ENCODE peak calls at places on chromosomes 7 and 10, in nine cellular contexts. One of them, this sample, is unnamed.

GRCh38 chr10:132258423-132258822 is 49.3 kb downstream of the STK32C start:
- DNase-seq in spleen: no peak
- DNase-seq in OCI-LY7: no peak
- DNase-seq in CD8-positive, alpha-beta T cell: no peak
- DNase-seq in ascending aorta: no peak
- DNase-seq in ovary: no peak
- DNase-seq in thoracic aorta: no peak
- DNase-seq in mesendoderm: no peak
- DNase-seq in breast epithelium: no peak
- DNase-seq in this sample: no peak

GRCh38 chr7:78254397-78255055 is 456.0 kb downstream of the PHTF2 start:
- DNase-seq in spleen: no peak
- DNase-seq in OCI-LY7: peak; percentile 92
- DNase-seq in CD8-positive, alpha-beta T cell: no peak
- DNase-seq in ascending aorta: no peak
- DNase-seq in ovary: no peak
- DNase-seq in thoracic aorta: no peak
- DNase-seq in mesendoderm: no peak
- DNase-seq in breast epithelium: no peak
- DNase-seq in this sample: no peak

GRCh38 chr7:83677180-83677866 is 28.4 kb upstream of the SEMA3E start:
- DNase-seq in spleen: no peak
- DNase-seq in OCI-LY7: no peak
- DNase-seq in CD8-positive, alpha-beta T cell: no peak
- DNase-seq in ascending aorta: no peak
- DNase-seq in ovary: no peak
- DNase-seq in thoracic aorta: no peak
- DNase-seq in mesendoderm: peak; percentile 54
- DNase-seq in breast epithelium: no peak
- DNase-seq in this sample: peak; percentile 83

GRCh38 chr7:28144266-28144665 is 36.3 kb downstream of the JAZF1 start:
- DNase-seq in spleen: no peak
- DNase-seq in OCI-LY7: no peak
- DNase-seq in CD8-positive, alpha-beta T cell: no peak
- DNase-seq in ascending aorta: no peak
- DNase-seq in ovary: no peak
- DNase-seq in thoracic aorta: no peak
- DNase-seq in mesendoderm: peak; percentile 70
- DNase-seq in breast epithelium: no peak
- DNase-seq in this sample: peak; percentile 7

GRCh38 chr7:5514440-5515035 is 90.9 kb upstream of the TNRC18 start:
- DNase-seq in spleen: no peak
- DNase-seq in OCI-LY7: no peak
- DNase-seq in CD8-positive, alpha-beta T cell: no peak
- DNase-seq in ascending aorta: no peak
- DNase-seq in ovary: no peak
- DNase-seq in thoracic aorta: no peak
- DNase-seq in mesendoderm: no peak
- DNase-seq in breast epithelium: peak; percentile 63
- DNase-seq in this sample: peak; percentile 56

GRCh38 chr7:1749864-1750466 is 79.9 kb downstream of the ELFN1 start:
- DNase-seq in spleen: no peak
- DNase-seq in OCI-LY7: no peak
- DNase-seq in CD8-positive, alpha-beta T cell: no peak
- DNase-seq in ascending aorta: no peak
- DNase-seq in ovary: no peak
- DNase-seq in thoracic aorta: no peak
- DNase-seq in mesendoderm: no peak
- DNase-seq in breast epithelium: no peak
- DNase-seq in this sample: peak; percentile 85

GRCh38 chr10:6406220-6407033 is 173.6 kb downstream of the PRKCQ start:
- DNase-seq in spleen: no peak
- DNase-seq in OCI-LY7: peak; percentile 70
- DNase-seq in CD8-positive, alpha-beta T cell: no peak
- DNase-seq in ascending aorta: no peak
- DNase-seq in ovary: no peak
- DNase-seq in thoracic aorta: no peak
- DNase-seq in mesendoderm: no peak
- DNase-seq in breast epithelium: no peak
- DNase-seq in this sample: peak; percentile 65

GRCh38 chr7:44279731-44280505 is 45.5 kb downstream of the CAMK2B start:
- DNase-seq in spleen: peak; percentile 52
- DNase-seq in OCI-LY7: no peak
- DNase-seq in CD8-positive, alpha-beta T cell: no peak
- DNase-seq in ascending aorta: peak; percentile 42
- DNase-seq in ovary: peak; percentile 6
- DNase-seq in thoracic aorta: no peak
- DNase-seq in mesendoderm: no peak
- DNase-seq in breast epithelium: peak; percentile 22
- DNase-seq in this sample: no peak

GRCh38 chr10:50552771-50553535 is 70.8 kb downstream of the SGMS1 start:
- DNase-seq in spleen: no peak
- DNase-seq in OCI-LY7: peak; percentile 27
- DNase-seq in CD8-positive, alpha-beta T cell: peak; percentile 24
- DNase-seq in ascending aorta: no peak
- DNase-seq in ovary: no peak
- DNase-seq in thoracic aorta: no peak
- DNase-seq in mesendoderm: peak; percentile 71
- DNase-seq in breast epithelium: no peak
- DNase-seq in this sample: no peak

GRCh38 chr10:35192645-35193249 is 66.1 kb downstream of the CREM start:
- DNase-seq in spleen: no peak
- DNase-seq in OCI-LY7: no peak
- DNase-seq in CD8-positive, alpha-beta T cell: no peak
- DNase-seq in ascending aorta: no peak
- DNase-seq in ovary: no peak
- DNase-seq in thoracic aorta: no peak
- DNase-seq in mesendoderm: peak; percentile 91
- DNase-seq in breast epithelium: no peak
- DNase-seq in this sample: no peak

GRCh38 chr10:43417950-43418768 is 9.2 kb upstream of the HNRNPF start:
- DNase-seq in spleen: no peak
- DNase-seq in OCI-LY7: peak; percentile 87
- DNase-seq in CD8-positive, alpha-beta T cell: no peak
- DNase-seq in ascending aorta: no peak
- DNase-seq in ovary: no peak
- DNase-seq in thoracic aorta: no peak
- DNase-seq in mesendoderm: no peak
- DNase-seq in breast epithelium: no peak
- DNase-seq in this sample: no peak

GRCh38 chr10:82150123-82150900 is 275.3 kb downstream of the NRG3 start:
- DNase-seq in spleen: no peak
- DNase-seq in OCI-LY7: peak; percentile 74
- DNase-seq in CD8-positive, alpha-beta T cell: no peak
- DNase-seq in ascending aorta: no peak
- DNase-seq in ovary: no peak
- DNase-seq in thoracic aorta: no peak
- DNase-seq in mesendoderm: peak; percentile 91
- DNase-seq in breast epithelium: no peak
- DNase-seq in this sample: peak; percentile 27

GRCh38 chr10:30502266-30503058 is 68.5 kb downstream of the MAP3K8 start:
- DNase-seq in spleen: peak; percentile 87
- DNase-seq in OCI-LY7: peak; percentile 59
- DNase-seq in CD8-positive, alpha-beta T cell: peak; percentile 27
- DNase-seq in ascending aorta: no peak
- DNase-seq in ovary: no peak
- DNase-seq in thoracic aorta: no peak
- DNase-seq in mesendoderm: peak; percentile 48
- DNase-seq in breast epithelium: no peak
- DNase-seq in this sample: peak; percentile 62

GRCh38 chr10:95564291-95564690 is 3.1 kb upstream of the SORBS1 start:
- DNase-seq in spleen: no peak
- DNase-seq in OCI-LY7: no peak
- DNase-seq in CD8-positive, alpha-beta T cell: no peak
- DNase-seq in ascending aorta: no peak
- DNase-seq in ovary: no peak
- DNase-seq in thoracic aorta: no peak
- DNase-seq in mesendoderm: no peak
- DNase-seq in breast epithelium: no peak
- DNase-seq in this sample: no peak

GRCh38 chr10:84739641-84740040 is 411.3 kb downstream of the CCSER2 start:
- DNase-seq in spleen: no peak
- DNase-seq in OCI-LY7: no peak
- DNase-seq in CD8-positive, alpha-beta T cell: no peak
- DNase-seq in ascending aorta: no peak
- DNase-seq in ovary: no peak
- DNase-seq in thoracic aorta: no peak
- DNase-seq in mesendoderm: peak; percentile 16
- DNase-seq in breast epithelium: no peak
- DNase-seq in this sample: no peak

GRCh38 chr10:84743483-84743882 is 415.1 kb downstream of the CCSER2 start:
- DNase-seq in spleen: no peak
- DNase-seq in OCI-LY7: peak; percentile 2
- DNase-seq in CD8-positive, alpha-beta T cell: no peak
- DNase-seq in ascending aorta: no peak
- DNase-seq in ovary: no peak
- DNase-seq in thoracic aorta: no peak
- DNase-seq in mesendoderm: peak; percentile 28
- DNase-seq in breast epithelium: no peak
- DNase-seq in this sample: no peak
- H3K27ac ChIP-seq in spleen: no peak overlapping the region
- H3K27ac ChIP-seq in OCI-LY7: no peak overlapping the region
- H3K27ac ChIP-seq in CD8-positive, alpha-beta T cell: no peak overlapping the region
- H3K27ac ChIP-seq in ascending aorta: no peak overlapping the region
- H3K27ac ChIP-seq in ovary: no peak overlapping the region
- H3K27ac ChIP-seq in thoracic aorta: no peak overlapping the region
- H3K27ac ChIP-seq in mesendoderm: no peak overlapping the region
- H3K27ac ChIP-seq in breast epithelium: no peak overlapping the region
- H3K27ac ChIP-seq in this sample: no peak overlapping the region

DNA sequence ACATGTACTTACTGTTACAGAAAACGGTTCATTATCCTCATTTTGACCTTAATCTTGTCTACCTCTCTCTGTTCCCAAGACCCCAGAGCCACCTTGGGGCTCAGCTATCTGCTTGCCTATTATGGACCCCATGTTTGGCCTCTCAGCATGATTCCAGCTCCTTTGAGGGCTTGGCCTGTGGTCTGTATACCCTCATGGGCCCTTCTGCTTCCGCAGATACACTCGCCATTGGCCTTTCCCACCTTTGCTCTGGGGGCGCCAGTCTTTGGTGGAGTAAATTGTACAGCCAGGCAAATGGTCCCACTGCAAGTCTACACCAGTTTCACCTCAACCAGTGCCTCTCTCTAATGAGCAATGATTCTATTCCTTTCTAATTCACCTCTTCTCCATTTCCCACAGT is 109.2 kb upstream of the ZNF746 start:
- DNase-seq in spleen: no peak
- DNase-seq in OCI-LY7: no peak
- DNase-seq in CD8-positive, alpha-beta T cell: no peak
- DNase-seq in ascending aorta: no peak
- DNase-seq in ovary: no peak
- DNase-seq in thoracic aorta: no peak
- DNase-seq in mesendoderm: no peak
- DNase-seq in breast epithelium: no peak
- DNase-seq in this sample: no peak
- H3K36me3 ChIP-seq in spleen: peaks cover 97% of the 10 kb centered on the region
- H3K36me3 ChIP-seq in OCI-LY7: peaks cover 84% of the 10 kb centered on the region
- H3K36me3 ChIP-seq in CD8-positive, alpha-beta T cell: peaks cover 21% of the 10 kb centered on the region
- H3K36me3 ChIP-seq in ascending aorta: peaks cover 70% of the 10 kb centered on the region
- H3K36me3 ChIP-seq in ovary: no peaks in the 10 kb centered on the region
- H3K36me3 ChIP-seq in thoracic aorta: peaks cover 31% of the 10 kb centered on the region
- H3K36me3 ChIP-seq in mesendoderm: peaks cover 7% of the 10 kb centered on the region
- H3K36me3 ChIP-seq in breast epithelium: no peaks in the 10 kb centered on the region
- H3K36me3 ChIP-seq in this sample: peaks cover 20% of the 10 kb centered on the region

GRCh38 chr10:33244354-33244967 is 90.0 kb downstream of the NRP1 start:
- DNase-seq in spleen: no peak
- DNase-seq in OCI-LY7: no peak
- DNase-seq in CD8-positive, alpha-beta T cell: no peak
- DNase-seq in ascending aorta: no peak
- DNase-seq in ovary: no peak
- DNase-seq in thoracic aorta: no peak
- DNase-seq in mesendoderm: no peak
- DNase-seq in breast epithelium: no peak
- DNase-seq in this sample: no peak

GRCh38 chr10:33247221-33247907 is 87.1 kb downstream of the NRP1 start:
- DNase-seq in spleen: no peak
- DNase-seq in OCI-LY7: no peak
- DNase-seq in CD8-positive, alpha-beta T cell: no peak
- DNase-seq in ascending aorta: no peak
- DNase-seq in ovary: no peak
- DNase-seq in thoracic aorta: no peak
- DNase-seq in mesendoderm: no peak
- DNase-seq in breast epithelium: no peak
- DNase-seq in this sample: no peak

GRCh38 chr10:33248638-33249037 is 85.8 kb downstream of the NRP1 start:
- DNase-seq in spleen: no peak
- DNase-seq in OCI-LY7: peak; percentile 3
- DNase-seq in CD8-positive, alpha-beta T cell: no peak
- DNase-seq in ascending aorta: no peak
- DNase-seq in ovary: no peak
- DNase-seq in thoracic aorta: no peak
- DNase-seq in mesendoderm: no peak
- DNase-seq in breast epithelium: no peak
- DNase-seq in this sample: no peak

GRCh38 chr10:33249137-33249536 is 85.3 kb downstream of the NRP1 start:
- DNase-seq in spleen: no peak
- DNase-seq in OCI-LY7: no peak
- DNase-seq in CD8-positive, alpha-beta T cell: no peak
- DNase-seq in ascending aorta: no peak
- DNase-seq in ovary: no peak
- DNase-seq in thoracic aorta: no peak
- DNase-seq in mesendoderm: no peak
- DNase-seq in breast epithelium: no peak
- DNase-seq in this sample: no peak

DNA sequence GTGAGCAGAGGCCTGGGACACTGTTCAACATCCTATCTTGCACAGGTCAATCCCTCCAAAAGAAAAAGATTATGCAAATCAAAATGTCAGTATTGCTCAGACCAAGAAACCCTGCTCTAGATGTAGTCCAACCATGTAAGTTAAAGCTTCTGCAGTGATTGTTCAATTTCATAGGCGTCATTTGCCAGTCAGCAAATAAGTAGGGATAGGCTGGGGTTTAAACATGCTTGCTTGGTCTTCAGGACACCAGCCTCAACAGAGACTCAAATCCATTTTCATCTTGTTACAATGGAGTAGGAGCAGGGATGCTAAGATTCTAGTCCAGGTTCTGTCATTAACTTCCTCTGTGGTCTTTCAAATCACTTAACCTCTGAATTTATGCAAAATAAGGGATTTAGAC is 89.1 kb downstream of the NRP1 start:
- DNase-seq in spleen: no peak
- DNase-seq in OCI-LY7: no peak
- DNase-seq in CD8-positive, alpha-beta T cell: no peak
- DNase-seq in ascending aorta: no peak
- DNase-seq in ovary: no peak
- DNase-seq in thoracic aorta: no peak
- DNase-seq in mesendoderm: no peak
- DNase-seq in breast epithelium: no peak
- DNase-seq in this sample: no peak
- H3K4me3 ChIP-seq in spleen: no peak overlapping the region
- H3K4me3 ChIP-seq in OCI-LY7: no peak overlapping the region
- H3K4me3 ChIP-seq in CD8-positive, alpha-beta T cell: no peak overlapping the region
- H3K4me3 ChIP-seq in ascending aorta: no peak overlapping the region
- H3K4me3 ChIP-seq in ovary: no peak overlapping the region
- H3K4me3 ChIP-seq in thoracic aorta: no peak overlapping the region
- H3K4me3 ChIP-seq in mesendoderm: no peak overlapping the region
- H3K4me3 ChIP-seq in breast epithelium: no peak overlapping the region
- H3K4me3 ChIP-seq in this sample: no peak overlapping the region

DNA sequence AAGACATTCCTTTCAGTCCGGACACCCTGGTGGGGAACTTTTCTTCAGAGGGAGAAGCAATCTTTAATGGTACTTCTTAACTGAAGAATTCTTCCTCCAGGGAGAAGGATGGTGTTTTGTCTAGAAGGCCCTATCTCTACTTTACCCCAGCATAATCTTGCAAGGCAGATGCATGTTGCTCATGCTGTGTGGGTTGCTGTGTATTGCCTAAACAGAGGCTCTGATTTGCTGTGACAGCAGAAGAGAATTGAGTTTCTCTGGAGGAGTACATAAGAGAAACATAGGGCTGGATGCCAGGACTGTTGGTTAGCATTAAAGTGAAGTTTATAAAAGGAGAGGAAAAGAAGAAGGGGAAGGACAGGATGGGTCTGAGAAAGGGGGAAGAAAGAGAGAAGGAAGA is 248.1 kb upstream of the HPS1 start:
- DNase-seq in spleen: no peak
- DNase-seq in OCI-LY7: no peak
- DNase-seq in CD8-positive, alpha-beta T cell: no peak
- DNase-seq in ascending aorta: no peak
- DNase-seq in ovary: no peak
- DNase-seq in thoracic aorta: no peak
- DNase-seq in mesendoderm: no peak
- DNase-seq in breast epithelium: no peak
- DNase-seq in this sample: peak; percentile 26
- H3K27ac ChIP-seq in spleen: no peak overlapping the region
- H3K27ac ChIP-seq in OCI-LY7: no peak overlapping the region
- H3K27ac ChIP-seq in CD8-positive, alpha-beta T cell: no peak overlapping the region
- H3K27ac ChIP-seq in ascending aorta: no peak overlapping the region
- H3K27ac ChIP-seq in ovary: no peak overlapping the region
- H3K27ac ChIP-seq in thoracic aorta: no peak overlapping the region
- H3K27ac ChIP-seq in mesendoderm: no peak overlapping the region
- H3K27ac ChIP-seq in breast epithelium: peak overlapping the region; percentile 81
- H3K27ac ChIP-seq in this sample: no peak overlapping the region